ENCODE peak calls at places on chromosomes 11 and 22, in four cellular contexts. One of them, this sample, is unnamed.
A peak's percentile ranks its signal among the peaks of the same experiment; 100 is the strongest.

GRCh38 chr11:70532066-70532440 is 133.7 kb downstream of the CTTN start:
- DNase-seq in right lobe of liver: no peak
- DNase-seq in stomach: no peak
- DNase-seq in transverse colon: no peak
- DNase-seq in this sample: no peak

GRCh38 chr11:370087-370941 is 1.0 kb downstream of the B4GALNT4 start:
- DNase-seq in right lobe of liver: no peak
- DNase-seq in stomach: no peak
- DNase-seq in transverse colon: no peak
- DNase-seq in this sample: no peak

GRCh38 chr22:33023119-33023827 is 34.9 kb downstream of the SYN3 start:
- DNase-seq in right lobe of liver: no peak
- DNase-seq in transverse colon: no peak
- DNase-seq in stomach: no peak
- DNase-seq in this sample: no peak

GRCh38 chr11:35583126-35583525 is 35.1 kb upstream of the FJX1 start:
- DNase-seq in stomach: no peak
- DNase-seq in transverse colon: no peak
- DNase-seq in right lobe of liver: no peak
- DNase-seq in this sample: no peak

GRCh38 chr11:44950625-44951472 is at the start of gene TP53I11:
- DNase-seq in transverse colon: peak; percentile 87
- DNase-seq in stomach: peak; percentile 83
- DNase-seq in right lobe of liver: peak; percentile 71
- DNase-seq in this sample: peak; percentile 82

GRCh38 chr11:6497069-6497839 is at the start of gene DNHD1:
- DNase-seq in right lobe of liver: no peak
- DNase-seq in transverse colon: no peak
- DNase-seq in stomach: no peak
- DNase-seq in this sample: no peak

GRCh38 chr22:19419464-19420178 is 11.9 kb downstream of the HIRA start:
- DNase-seq in transverse colon: peak; percentile 24
- DNase-seq in right lobe of liver: no peak
- DNase-seq in stomach: no peak
- DNase-seq in this sample: no peak

GRCh38 chr22:27654536-27655445 is 146.8 kb downstream of the MN1 start:
- DNase-seq in right lobe of liver: no peak
- DNase-seq in stomach: peak; percentile 50
- DNase-seq in transverse colon: peak; percentile 45
- DNase-seq in this sample: peak; percentile 46

GRCh38 chr11:120184946-120185677 is 25.7 kb upstream of the OAF start:
- DNase-seq in right lobe of liver: peak; percentile 96
- DNase-seq in stomach: peak; percentile 63
- DNase-seq in transverse colon: peak; percentile 82
- DNase-seq in this sample: peak; percentile 83

GRCh38 chr22:35538801-35539321 is 1.8 kb upstream of the RASD2 start:
- DNase-seq in stomach: no peak
- DNase-seq in right lobe of liver: peak; percentile 71
- DNase-seq in transverse colon: peak; percentile 49
- DNase-seq in this sample: peak; percentile 46

GRCh38 chr11:79208126-79208525 is 232.7 kb downstream of the TENM4 start:
- DNase-seq in stomach: no peak
- DNase-seq in transverse colon: no peak
- DNase-seq in right lobe of liver: no peak
- DNase-seq in this sample: no peak

GRCh38 chr11:65778901-65779668 is 1.7 kb downstream of the AP5B1 start:
- DNase-seq in transverse colon: no peak
- DNase-seq in stomach: peak; percentile 22
- DNase-seq in right lobe of liver: peak; percentile 52
- DNase-seq in this sample: no peak

GRCh38 chr11:93117578-93117964 is 80.2 kb downstream of the SLC36A4 start:
- DNase-seq in stomach: no peak
- DNase-seq in right lobe of liver: no peak
- DNase-seq in transverse colon: no peak
- DNase-seq in this sample: no peak

GRCh38 chr11:44047931-44048431 is at the start of gene ACCSL:
- DNase-seq in right lobe of liver: no peak
- DNase-seq in stomach: no peak
- DNase-seq in transverse colon: no peak
- DNase-seq in this sample: no peak

GRCh38 chr22:50361688-50362087 is 18.6 kb downstream of the PPP6R2 start:
- DNase-seq in right lobe of liver: no peak
- DNase-seq in transverse colon: no peak
- DNase-seq in stomach: no peak
- DNase-seq in this sample: no peak

GRCh38 chr22:30235687-30236170 is 10.8 kb downstream of the LIF start:
- DNase-seq in right lobe of liver: no peak
- DNase-seq in stomach: no peak
- DNase-seq in transverse colon: no peak
- DNase-seq in this sample: peak; percentile 71

GRCh38 chr11:70530010-70530409 is 131.7 kb downstream of the CTTN start:
- DNase-seq in transverse colon: no peak
- DNase-seq in right lobe of liver: no peak
- DNase-seq in stomach: no peak
- DNase-seq in this sample: no peak

DNA sequence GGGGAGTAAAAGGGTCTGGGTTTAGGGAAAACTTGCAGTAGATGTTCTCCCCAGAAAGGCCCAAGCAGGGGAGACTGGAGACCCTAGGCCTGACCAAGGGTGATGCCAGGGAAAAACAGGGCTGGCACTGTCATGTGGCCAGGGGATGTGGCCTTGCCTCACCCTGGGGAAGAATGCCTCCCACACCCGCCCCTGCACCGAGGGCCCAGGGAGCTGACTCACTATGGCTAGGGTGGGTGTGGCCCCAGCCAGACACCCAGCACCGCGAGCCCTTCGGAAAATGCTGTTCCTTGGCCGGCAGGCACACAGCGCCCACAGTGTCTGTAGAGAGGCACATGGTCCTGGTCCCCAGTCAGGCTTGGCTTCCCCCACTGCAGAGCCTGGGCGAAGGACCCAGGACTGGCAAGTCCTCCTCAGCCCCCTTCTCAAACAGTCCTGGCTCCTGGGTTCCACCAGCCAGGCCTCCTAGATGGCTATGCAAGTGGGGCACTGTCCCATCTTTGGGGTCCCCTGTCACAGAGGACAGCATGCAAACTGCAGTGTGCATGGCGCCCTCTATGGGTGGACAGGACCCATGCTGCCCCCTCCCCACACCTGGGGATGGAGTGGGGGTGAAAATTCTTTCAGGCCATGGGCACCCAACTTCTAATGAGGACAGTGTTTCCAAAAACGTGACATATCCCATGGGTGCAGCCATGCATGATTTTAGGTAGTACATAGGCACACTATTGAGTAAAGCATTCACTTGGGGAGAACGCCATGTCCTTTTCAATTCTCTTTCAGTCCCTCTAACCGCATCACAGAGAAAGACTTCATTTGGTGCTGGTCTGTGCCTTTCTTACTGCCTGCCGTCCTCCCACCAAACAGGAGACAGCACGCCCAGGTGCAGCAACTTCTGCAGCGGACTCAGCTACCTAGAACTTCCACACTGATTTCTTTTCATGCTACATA is 15.2 kb downstream of the TMPRSS5 start:
- DNase-seq in stomach: peak; percentile 75
- DNase-seq in transverse colon: peak; percentile 80
- DNase-seq in right lobe of liver: no peak
- DNase-seq in this sample: no peak
- TF ChIP-seq POLR2A in stomach: no peak
- TF ChIP-seq POLR2A in transverse colon: no peak
- TF ChIP-seq POLR2A in right lobe of liver: no peak
- TF ChIP-seq POLR2A in this sample: no peak

GRCh38 chr11:16125796-16126195 is 230.6 kb downstream of the SOX6 start:
- DNase-seq in stomach: no peak
- DNase-seq in right lobe of liver: no peak
- DNase-seq in transverse colon: no peak
- DNase-seq in this sample: no peak

GRCh38 chr11:16120008-16120407 is 236.3 kb downstream of the SOX6 start:
- DNase-seq in right lobe of liver: no peak
- DNase-seq in stomach: no peak
- DNase-seq in transverse colon: no peak
- DNase-seq in this sample: no peak

GRCh38 chr11:16126361-16126760 is 230.0 kb downstream of the SOX6 start:
- DNase-seq in stomach: no peak
- DNase-seq in right lobe of liver: no peak
- DNase-seq in transverse colon: no peak
- DNase-seq in this sample: no peak

GRCh38 chr11:16124390-16124789 is 232.0 kb downstream of the SOX6 start:
- DNase-seq in right lobe of liver: no peak
- DNase-seq in transverse colon: no peak
- DNase-seq in stomach: no peak
- DNase-seq in this sample: no peak
- H3K27ac ChIP-seq in right lobe of liver: no peak overlapping the region
- H3K27ac ChIP-seq in transverse colon: no peak overlapping the region
- H3K27ac ChIP-seq in stomach: no peak overlapping the region
- H3K27ac ChIP-seq in this sample: no peak overlapping the region

GRCh38 chr22:43152355-43153071 is 1.2 kb downstream of the TSPO start:
- DNase-seq in stomach: peak; percentile 93
- DNase-seq in right lobe of liver: peak; percentile 71
- DNase-seq in transverse colon: peak; percentile 88
- DNase-seq in this sample: peak; percentile 75

GRCh38 chr22:43152001-43152354 is 619 bp downstream of the TSPO start:
- DNase-seq in right lobe of liver: no peak
- DNase-seq in transverse colon: no peak
- DNase-seq in stomach: no peak
- DNase-seq in this sample: no peak

GRCh38 chr22:43150731-43151206 is 590 bp upstream of the TSPO start:
- DNase-seq in stomach: no peak
- DNase-seq in transverse colon: no peak
- DNase-seq in right lobe of liver: no peak
- DNase-seq in this sample: no peak

GRCh38 chr22:43153916-43154315 is 2.6 kb downstream of the TSPO start:
- DNase-seq in stomach: no peak
- DNase-seq in right lobe of liver: no peak
- DNase-seq in transverse colon: no peak
- DNase-seq in this sample: no peak

DNA sequence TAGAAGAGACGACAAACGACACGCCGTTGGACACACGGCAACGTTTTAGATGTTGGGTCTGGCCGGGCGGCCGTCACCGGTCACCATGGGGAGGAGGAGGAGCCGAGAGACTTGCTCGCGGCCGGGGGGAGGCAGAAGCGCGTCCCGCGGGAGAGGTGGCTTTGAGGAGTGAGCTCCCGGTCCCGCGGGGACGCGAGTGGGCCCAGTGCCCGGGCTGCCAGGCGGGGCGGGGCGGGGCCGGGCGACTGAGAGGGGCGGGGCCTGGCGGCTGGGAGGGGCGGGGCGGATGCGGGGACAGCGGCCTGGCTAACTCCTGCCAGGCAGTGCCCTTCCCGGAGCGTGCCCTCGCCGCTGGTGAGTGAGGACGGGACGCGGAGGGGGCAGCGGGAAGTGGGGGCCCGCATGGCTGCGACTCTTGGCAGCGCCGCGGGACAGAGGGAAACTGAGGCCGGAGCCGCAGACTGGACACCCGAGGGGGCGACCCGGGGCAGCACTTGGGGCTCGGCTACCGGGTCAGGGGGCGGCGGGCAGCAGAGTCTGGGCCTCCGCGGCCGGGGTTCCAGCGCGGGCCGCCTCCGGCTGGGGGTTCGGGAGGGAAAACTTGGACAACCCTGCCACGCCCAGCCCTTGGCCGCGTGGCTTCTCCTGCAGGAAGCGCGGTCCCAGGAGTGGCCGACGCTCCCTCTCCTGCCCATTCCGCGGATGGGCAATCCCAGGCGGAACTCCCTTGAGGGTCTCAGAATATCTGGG is at the start of gene TSPO:
- DNase-seq in transverse colon: peak; percentile 84
- DNase-seq in stomach: peak; percentile 86
- DNase-seq in right lobe of liver: peak; percentile 87
- DNase-seq in this sample: peak; percentile 77
- TF ChIP-seq POLR2A in transverse colon: peak; percentile 62
- TF ChIP-seq POLR2A in stomach: no peak
- TF ChIP-seq POLR2A in right lobe of liver: peak; percentile 54
- TF ChIP-seq POLR2A in this sample: peak; percentile 54

DNA sequence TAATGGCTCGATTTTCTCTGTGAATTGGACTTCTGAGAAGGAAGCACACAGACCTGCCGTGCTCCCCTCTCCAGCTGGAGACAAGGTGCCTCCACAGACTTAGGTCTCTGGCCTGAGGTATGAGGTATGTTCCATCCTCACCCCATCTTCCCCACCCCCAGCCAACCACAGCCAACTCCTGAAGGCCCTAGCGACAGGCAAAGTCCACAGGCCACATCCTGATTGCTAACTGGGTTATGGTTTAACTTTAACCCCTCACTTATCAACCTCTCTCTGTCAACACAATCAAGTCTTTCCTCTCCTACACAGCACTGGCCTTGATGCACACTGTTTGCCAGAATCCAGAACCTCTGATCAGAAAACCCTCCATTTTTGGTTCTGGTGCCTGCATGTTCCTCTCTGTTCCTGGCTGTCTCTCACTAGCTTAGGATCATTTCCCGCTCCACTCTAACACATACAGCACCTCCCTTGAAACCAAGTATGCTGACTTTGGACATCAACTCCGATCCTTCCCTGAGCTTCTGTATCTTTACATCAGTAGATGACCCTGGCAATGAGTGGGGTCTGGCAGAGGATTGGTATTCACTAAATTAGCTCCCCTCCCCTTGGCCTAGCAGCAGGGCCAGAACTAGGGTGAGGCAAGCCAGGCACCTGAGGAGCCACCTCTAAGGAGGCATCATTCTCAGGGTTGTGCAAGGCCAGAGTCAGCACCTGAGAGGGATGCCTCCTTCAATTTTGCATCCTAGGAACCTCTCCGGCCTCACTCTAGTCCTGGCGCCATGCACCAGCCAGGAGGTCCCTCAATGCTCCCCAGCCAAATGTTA is 22.0 kb downstream of the JAML start:
- DNase-seq in stomach: peak; percentile 46
- DNase-seq in right lobe of liver: peak; percentile 93
- DNase-seq in transverse colon: peak; percentile 88
- DNase-seq in this sample: no peak
- H3K27ac ChIP-seq in stomach: peak overlapping the region; percentile 18
- H3K27ac ChIP-seq in right lobe of liver: peak overlapping the region; percentile 83
- H3K27ac ChIP-seq in transverse colon: peak overlapping the region; percentile 74
- H3K27ac ChIP-seq in this sample: no peak overlapping the region

DNA sequence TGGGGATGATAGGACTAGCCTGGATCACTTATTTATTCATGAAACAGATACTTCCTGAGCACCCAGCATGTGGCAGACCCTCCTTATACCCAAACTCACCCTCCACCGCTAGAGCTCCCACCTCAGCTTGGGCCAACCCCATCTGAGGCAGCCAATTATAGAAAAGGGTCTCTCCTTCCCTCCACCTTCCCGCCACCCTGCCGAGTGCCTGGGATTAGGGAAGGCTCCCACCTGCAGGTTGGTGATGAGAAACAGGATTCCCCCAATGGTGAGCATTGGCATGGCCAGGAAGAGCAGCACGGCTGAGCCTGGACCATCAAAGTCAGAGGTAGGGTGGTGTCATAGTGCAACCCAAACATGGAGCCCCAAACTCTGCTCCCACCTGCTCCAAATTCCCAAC is 5.9 kb downstream of the SLC43A3 start:
- DNase-seq in transverse colon: no peak
- DNase-seq in stomach: no peak
- DNase-seq in right lobe of liver: no peak
- DNase-seq in this sample: no peak
- TF ChIP-seq POLR2A in transverse colon: no peak
- TF ChIP-seq POLR2A in stomach: no peak
- TF ChIP-seq POLR2A in right lobe of liver: no peak
- TF ChIP-seq POLR2A in this sample: no peak

This sample was measured in body of pancreas.